ENCODE peak calls at places on chromosomes 5 and 9, in nine cellular contexts. O, W, S, M, I, X, N, K and L are unnamed samples.
A peak's percentile ranks its signal among the peaks of the same experiment; 100 is the strongest.

GRCh38 chr5:106380736-106381135 is 1290.0 kb downstream of the EFNA5 start:
- DNase-seq in O (no peak), M (no peak), K (no peak), N (no peak), W (no peak), X (no peak), I (no peak), S (no peak), L (no peak)

GRCh38 chr5:50711280-50711679 is 44.8 kb downstream of the PARP8 start:
- DNase-seq in W (no peak), O (no peak), K (no peak), N (no peak), I (peak; percentile 17), M (no peak), S (peak; percentile 19), X (peak; percentile 74), L (peak; percentile 89)

GRCh38 chr9:81225586-81225985 is 463.8 kb downstream of the TLE1 start:
- DNase-seq in N (no peak), M (no peak), K (no peak), W (no peak), X (no peak), O (no peak), I (no peak), S (no peak), L (no peak)

GRCh38 chr5:51380603-51381207 is 2.5 kb upstream of the ISL1 start:
- DNase-seq in O (no peak), S (no peak), X (no peak), M (no peak), W (no peak), K (no peak), I (no peak), N (no peak), L (peak; percentile 29)

GRCh38 chr5:67209141-67209771 is 12.7 kb upstream of the CD180 start:
- DNase-seq in W (no peak), M (no peak), S (peak; percentile 68), K (peak; percentile 71), I (peak; percentile 12), O (peak; percentile 49), X (peak; percentile 63), N (peak; percentile 55), L (peak; percentile 84)

GRCh38 chr5:84706678-84707641 is 322.3 kb upstream of the EDIL3 start:
- DNase-seq in S (no peak), I (no peak), X (no peak), M (no peak), W (no peak), K (no peak), N (no peak), O (no peak), L (no peak)

GRCh38 chr5:87136733-87137132 is 130.9 kb upstream of the RASA1 start:
- DNase-seq in N (no peak), S (no peak), X (no peak), O (no peak), M (no peak), W (no peak), K (no peak), I (no peak), L (no peak)

GRCh38 chr9:88706193-88707112 is 171.5 kb downstream of the NXNL2 start:
- DNase-seq in X (no peak), S (no peak), W (no peak), I (no peak), K (no peak), O (no peak), M (no peak), N (no peak), L (no peak)

DNA sequence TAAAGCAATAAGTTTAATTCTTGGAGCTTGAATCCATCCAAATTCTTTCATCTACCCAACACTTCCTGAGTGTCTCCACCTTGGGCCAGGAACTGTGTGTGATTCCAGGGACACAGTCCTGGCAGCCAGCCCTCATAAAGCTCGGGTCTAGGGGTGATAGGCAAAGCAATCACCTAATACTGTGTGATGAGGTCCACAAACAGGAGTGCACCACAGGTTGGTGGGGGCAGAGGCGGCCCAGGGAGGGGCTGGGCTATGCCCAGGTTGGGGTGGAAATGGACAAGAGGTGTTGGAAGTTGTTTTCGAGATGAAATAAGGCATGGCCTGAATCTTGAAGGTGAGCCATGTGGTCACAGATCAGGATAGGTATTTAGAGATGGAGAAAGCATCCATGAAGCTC is 133.9 kb upstream of the PTCH1 start:
- DNase-seq in I (no peak), K (no peak), M (no peak), W (no peak), X (no peak), S (no peak), N (no peak), O (no peak), L (no peak)
- H3K27me3 ChIP-seq in I (no peaks in the 10 kb centered on the region), K (no peaks in the 10 kb centered on the region), M (no peaks in the 10 kb centered on the region), W (no peaks in the 10 kb centered on the region), X (no peaks in the 10 kb centered on the region), S (no peaks in the 10 kb centered on the region), N (no peaks in the 10 kb centered on the region), O (no peaks in the 10 kb centered on the region), L (no peaks in the 10 kb centered on the region)

GRCh38 chr5:533243-534005 is 9.2 kb upstream of the SLC9A3 start:
- DNase-seq in O (no peak), X (no peak), S (no peak), K (no peak), I (no peak), N (peak; percentile 10), W (peak; percentile 9), M (peak; percentile 64), L (no peak)

GRCh38 chr5:534006-534742 is 9.9 kb upstream of the SLC9A3 start:
- DNase-seq in O (no peak), M (peak; percentile 69), K (no peak), I (no peak), S (no peak), X (no peak), N (peak; percentile 11), W (peak; percentile 3), L (no peak)

GRCh38 chr5:531749-532315 is 7.6 kb upstream of the SLC9A3 start:
- DNase-seq in S (no peak), I (no peak), W (peak; percentile 4), K (no peak), M (no peak), O (no peak), N (no peak), X (no peak), L (no peak)

GRCh38 chr5:531101-531748 is 7.0 kb upstream of the SLC9A3 start:
- DNase-seq in O (no peak), X (no peak), I (no peak), S (no peak), K (no peak), W (peak; percentile 7), M (peak; percentile 61), N (peak; percentile 4), L (no peak)

DNA sequence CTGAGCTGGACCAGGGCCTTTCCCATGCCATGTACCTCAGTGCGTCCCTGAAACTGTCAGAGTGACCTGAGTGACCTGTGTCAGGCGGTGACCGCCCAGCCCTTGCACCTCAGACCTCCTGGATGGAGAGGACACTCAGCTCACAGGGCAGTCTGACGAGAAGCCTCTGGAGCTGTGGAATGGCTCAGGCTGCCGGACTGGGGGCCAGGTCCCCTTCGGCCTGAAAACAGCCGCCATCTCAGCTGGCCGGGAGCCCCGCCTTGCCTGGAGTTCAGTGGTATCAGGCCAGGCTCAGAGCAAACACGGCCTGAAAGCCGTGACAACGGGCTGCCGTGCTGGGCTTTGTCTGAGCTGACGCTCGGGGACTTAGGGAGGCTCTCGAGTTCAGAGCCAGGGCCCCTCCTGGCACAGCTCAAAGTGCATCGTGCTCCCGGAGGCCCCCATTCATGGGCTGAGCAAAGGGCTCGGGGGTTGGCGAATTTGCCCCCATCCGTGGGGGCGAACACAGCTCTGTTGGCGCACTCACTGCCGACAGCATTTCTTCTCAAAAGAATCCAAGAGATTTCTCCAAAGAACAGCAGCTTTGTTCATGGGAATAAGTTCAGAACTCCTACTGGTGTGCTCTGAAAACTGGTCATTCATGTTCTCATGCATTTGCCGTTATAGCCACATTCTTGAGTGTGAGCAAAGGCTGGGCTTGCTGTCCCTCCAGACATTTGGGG is 8.4 kb upstream of the SLC9A3 start:
- DNase-seq in O (no peak), M (peak; percentile 60), S (no peak), K (no peak), I (no peak), N (peak; percentile 4), W (peak; percentile 6), X (no peak), L (no peak)
- H3K27me3 ChIP-seq in O (peaks cover 50% of the 10 kb centered on the region), M (no peaks in the 10 kb centered on the region), S (peaks cover 62% of the 10 kb centered on the region), K (peaks cover 27% of the 10 kb centered on the region), I (peaks cover 7% of the 10 kb centered on the region), N (no peaks in the 10 kb centered on the region), W (peaks cover 86% of the 10 kb centered on the region), X (no peaks in the 10 kb centered on the region), L (no peaks in the 10 kb centered on the region)

GRCh38 chr5:171619744-171620143 is 165.9 kb upstream of the SMIM23 start:
- DNase-seq in W (no peak), M (no peak), S (no peak), N (no peak), X (no peak), K (no peak), O (no peak), I (no peak), L (no peak)

GRCh38 chr5:171617268-171617667 is 168.3 kb upstream of the SMIM23 start:
- DNase-seq in O (no peak), I (no peak), X (no peak), W (no peak), K (no peak), S (no peak), M (no peak), N (no peak), L (no peak)

GRCh38 chr5:171616002-171616780 is 169.4 kb upstream of the SMIM23 start:
- DNase-seq in N (no peak), I (no peak), S (no peak), M (no peak), K (no peak), X (no peak), W (no peak), O (no peak), L (no peak)

GRCh38 chr5:171619196-171619595 is 166.4 kb upstream of the SMIM23 start:
- DNase-seq in K (no peak), I (no peak), N (no peak), S (no peak), M (no peak), W (no peak), O (no peak), X (no peak), L (no peak)

DNA sequence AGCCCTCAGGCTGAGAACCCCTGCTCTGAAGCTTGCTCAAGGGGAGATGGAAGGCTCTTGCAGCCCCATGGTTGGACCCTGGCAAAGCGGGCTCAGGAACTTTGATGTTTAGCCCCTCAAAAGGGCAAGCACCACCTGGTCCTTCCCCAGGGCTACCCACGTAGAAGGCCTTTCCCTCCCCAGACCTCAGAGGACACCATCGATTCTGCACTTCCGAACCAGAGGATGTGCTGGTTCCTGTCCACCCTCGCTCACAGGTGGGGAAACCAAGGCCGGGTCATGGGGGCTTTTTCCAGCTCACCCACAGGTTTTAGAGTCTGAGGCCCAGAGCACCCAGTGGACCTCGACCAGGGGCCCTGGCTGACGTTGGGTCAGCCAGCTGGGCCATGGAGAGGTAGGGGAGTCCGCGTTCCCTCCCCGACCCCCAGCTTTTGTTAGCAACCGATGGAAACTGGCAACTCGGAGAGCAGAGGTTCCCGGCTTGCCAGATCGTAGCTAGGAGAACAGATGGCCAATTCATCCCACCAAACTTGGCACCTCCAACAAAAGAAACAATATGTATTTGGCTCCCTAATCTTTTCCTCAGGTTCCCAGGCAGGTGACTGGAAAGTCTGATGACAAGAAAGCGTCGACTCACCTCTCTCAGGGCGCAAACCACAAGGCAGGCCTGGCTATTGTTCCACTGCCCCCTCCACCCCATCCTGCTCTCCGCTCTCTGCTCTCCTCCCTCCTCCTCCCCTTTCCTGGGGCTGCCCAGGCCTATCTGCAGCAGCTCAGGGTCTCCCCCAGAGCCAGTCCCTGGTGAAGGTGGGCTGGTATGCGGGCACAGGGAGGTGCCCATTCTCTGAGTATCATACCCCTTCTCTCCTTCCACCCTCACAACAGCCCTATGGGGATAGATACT is 167.6 kb upstream of the SMIM23 start:
- DNase-seq in N (no peak), X (no peak), K (no peak), O (no peak), I (no peak), S (no peak), W (no peak), M (no peak), L (no peak)
- H3K27me3 ChIP-seq in N (no peaks in the 10 kb centered on the region), X (no peaks in the 10 kb centered on the region), K (peaks cover 59% of the 10 kb centered on the region), O (peaks cover 22% of the 10 kb centered on the region), I (no peaks in the 10 kb centered on the region), S (no peaks in the 10 kb centered on the region), W (peaks cover 15% of the 10 kb centered on the region), M (no peaks in the 10 kb centered on the region), L (no peaks in the 10 kb centered on the region)

GRCh38 chr9:90684776-90685175 is 42.2 kb upstream of the DIRAS2 start:
- DNase-seq in M (no peak), X (no peak), K (no peak), I (no peak), N (no peak), O (no peak), W (no peak), S (no peak), L (no peak)

DNA sequence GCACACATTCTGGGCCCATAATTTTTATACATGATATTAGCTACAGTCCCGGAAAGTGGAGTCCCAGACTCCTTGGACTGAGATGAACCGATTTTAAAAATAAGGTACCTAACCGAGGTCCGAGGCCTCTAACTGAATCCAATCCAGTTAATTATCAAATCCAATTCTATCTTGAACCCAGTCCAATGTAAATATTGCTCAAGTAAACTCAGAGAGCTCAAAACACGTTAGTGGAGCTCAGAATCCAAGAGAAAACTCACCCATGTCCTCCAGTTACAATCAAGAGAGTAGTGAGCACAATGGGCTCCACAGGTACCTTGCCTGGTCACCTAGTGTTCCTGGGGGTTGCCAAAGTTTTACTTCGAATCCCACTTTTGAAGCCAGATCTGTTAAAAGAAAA is 37.9 kb upstream of the DIRAS2 start:
- DNase-seq in M (no peak), O (no peak), W (no peak), N (no peak), K (no peak), X (no peak), S (no peak), I (no peak), L (no peak)
- H3K27me3 ChIP-seq in M (no peaks in the 10 kb centered on the region), O (no peaks in the 10 kb centered on the region), W (no peaks in the 10 kb centered on the region), N (no peaks in the 10 kb centered on the region), K (no peaks in the 10 kb centered on the region), X (no peaks in the 10 kb centered on the region), S (no peaks in the 10 kb centered on the region), I (no peaks in the 10 kb centered on the region), L (peaks cover 3% of the 10 kb centered on the region)